ENCODE peak calls at places on chromosomes 5 and 9, in eight cellular contexts. One of them, this sample, is unnamed.

GRCh38 chr9:106035810-106036209 is 341.5 kb downstream of the TMEM38B start:
- DNase-seq in heart left ventricle: no peak
- DNase-seq in body of pancreas: no peak
- DNase-seq in fibroblast of lung: no peak
- DNase-seq in tibial nerve: no peak
- DNase-seq in GM12865: no peak
- DNase-seq in heart right ventricle: no peak
- DNase-seq in HCT116: no peak
- DNase-seq in this sample: no peak

GRCh38 chr5:102595332-102595731 is 96.5 kb upstream of the SLCO6A1 start:
- DNase-seq in HCT116: no peak
- DNase-seq in body of pancreas: no peak
- DNase-seq in GM12865: no peak
- DNase-seq in tibial nerve: no peak
- DNase-seq in heart left ventricle: no peak
- DNase-seq in fibroblast of lung: no peak
- DNase-seq in heart right ventricle: no peak
- DNase-seq in this sample: no peak

GRCh38 chr5:172688735-172689572 is 47.9 kb downstream of the NEURL1B start:
- DNase-seq in heart left ventricle: peak; percentile 61
- DNase-seq in tibial nerve: no peak
- DNase-seq in heart right ventricle: peak; percentile 53
- DNase-seq in HCT116: no peak
- DNase-seq in body of pancreas: peak; percentile 61
- DNase-seq in fibroblast of lung: no peak
- DNase-seq in GM12865: peak; percentile 24
- DNase-seq in this sample: peak; percentile 53

GRCh38 chr9:117407436-117408022 is 7.3 kb downstream of the ASTN2 start:
- DNase-seq in GM12865: no peak
- DNase-seq in body of pancreas: no peak
- DNase-seq in fibroblast of lung: no peak
- DNase-seq in heart left ventricle: no peak
- DNase-seq in heart right ventricle: no peak
- DNase-seq in tibial nerve: no peak
- DNase-seq in HCT116: no peak
- DNase-seq in this sample: no peak

GRCh38 chr5:178590141-178590923 is at the start of gene COL23A1:
- DNase-seq in heart right ventricle: peak; percentile 74
- DNase-seq in HCT116: no peak
- DNase-seq in GM12865: peak; percentile 3
- DNase-seq in body of pancreas: no peak
- DNase-seq in heart left ventricle: peak; percentile 78
- DNase-seq in fibroblast of lung: peak; percentile 58
- DNase-seq in tibial nerve: no peak
- DNase-seq in this sample: peak; percentile 82

GRCh38 chr5:96008487-96008886 is 46.8 kb upstream of the ELL2 start:
- DNase-seq in fibroblast of lung: no peak
- DNase-seq in HCT116: no peak
- DNase-seq in tibial nerve: no peak
- DNase-seq in heart right ventricle: no peak
- DNase-seq in body of pancreas: no peak
- DNase-seq in heart left ventricle: no peak
- DNase-seq in GM12865: no peak
- DNase-seq in this sample: no peak

GRCh38 chr5:111765613-111766012 is 8.6 kb upstream of the NREP start:
- DNase-seq in GM12865: no peak
- DNase-seq in heart right ventricle: no peak
- DNase-seq in heart left ventricle: no peak
- DNase-seq in fibroblast of lung: no peak
- DNase-seq in tibial nerve: no peak
- DNase-seq in body of pancreas: no peak
- DNase-seq in HCT116: no peak
- DNase-seq in this sample: no peak

GRCh38 chr5:144336191-144336590 is 165.5 kb downstream of the KCTD16 start:
- DNase-seq in GM12865: no peak
- DNase-seq in fibroblast of lung: no peak
- DNase-seq in tibial nerve: no peak
- DNase-seq in HCT116: no peak
- DNase-seq in heart right ventricle: no peak
- DNase-seq in heart left ventricle: no peak
- DNase-seq in body of pancreas: no peak
- DNase-seq in this sample: no peak

GRCh38 chr5:40841068-40841805 is at the start of gene CARD6:
- DNase-seq in GM12865: peak; percentile 54
- DNase-seq in heart right ventricle: no peak
- DNase-seq in fibroblast of lung: peak; percentile 67
- DNase-seq in tibial nerve: no peak
- DNase-seq in HCT116: no peak
- DNase-seq in body of pancreas: no peak
- DNase-seq in heart left ventricle: no peak
- DNase-seq in this sample: no peak

GRCh38 chr9:6557883-6558282 is 87.6 kb downstream of the GLDC start:
- DNase-seq in HCT116: no peak
- DNase-seq in tibial nerve: no peak
- DNase-seq in heart left ventricle: no peak
- DNase-seq in heart right ventricle: no peak
- DNase-seq in GM12865: no peak
- DNase-seq in body of pancreas: no peak
- DNase-seq in fibroblast of lung: no peak
- DNase-seq in this sample: peak; percentile 81

GRCh38 chr9:68706579-68707201 is 1.6 kb downstream of the PIP5K1B start:
- DNase-seq in heart right ventricle: no peak
- DNase-seq in tibial nerve: no peak
- DNase-seq in heart left ventricle: no peak
- DNase-seq in body of pancreas: no peak
- DNase-seq in GM12865: peak; percentile 81
- DNase-seq in fibroblast of lung: no peak
- DNase-seq in HCT116: no peak
- DNase-seq in this sample: no peak

GRCh38 chr9:132114102-132114707 is 34.5 kb upstream of the MED27 start:
- DNase-seq in fibroblast of lung: peak; percentile 59
- DNase-seq in GM12865: peak; percentile 21
- DNase-seq in tibial nerve: peak; percentile 22
- DNase-seq in body of pancreas: peak; percentile 73
- DNase-seq in HCT116: no peak
- DNase-seq in heart left ventricle: peak; percentile 55
- DNase-seq in heart right ventricle: peak; percentile 68
- DNase-seq in this sample: no peak

GRCh38 chr5:67483453-67484030 is 286.9 kb upstream of the CD180 start:
- DNase-seq in heart right ventricle: no peak
- DNase-seq in body of pancreas: no peak
- DNase-seq in GM12865: peak; percentile 26
- DNase-seq in HCT116: no peak
- DNase-seq in heart left ventricle: no peak
- DNase-seq in fibroblast of lung: no peak
- DNase-seq in tibial nerve: no peak
- DNase-seq in this sample: no peak

GRCh38 chr9:33159058-33159759 is 7.9 kb downstream of the B4GALT1 start:
- DNase-seq in heart right ventricle: peak; percentile 73
- DNase-seq in fibroblast of lung: peak; percentile 87
- DNase-seq in heart left ventricle: peak; percentile 90
- DNase-seq in HCT116: no peak
- DNase-seq in body of pancreas: peak; percentile 48
- DNase-seq in GM12865: peak; percentile 60
- DNase-seq in tibial nerve: peak; percentile 67
- DNase-seq in this sample: no peak

GRCh38 chr5:2286250-2286649 is 403.5 kb upstream of the IRX4 start:
- DNase-seq in heart left ventricle: no peak
- DNase-seq in GM12865: no peak
- DNase-seq in fibroblast of lung: no peak
- DNase-seq in heart right ventricle: no peak
- DNase-seq in HCT116: no peak
- DNase-seq in tibial nerve: no peak
- DNase-seq in body of pancreas: no peak
- DNase-seq in this sample: no peak

GRCh38 chr5:98108497-98108896 is 665.0 kb upstream of the RGMB start:
- DNase-seq in heart right ventricle: no peak
- DNase-seq in HCT116: no peak
- DNase-seq in tibial nerve: no peak
- DNase-seq in body of pancreas: no peak
- DNase-seq in heart left ventricle: no peak
- DNase-seq in fibroblast of lung: peak; percentile 94
- DNase-seq in GM12865: no peak
- DNase-seq in this sample: no peak

GRCh38 chr5:116539222-116539621 is 35.4 kb downstream of the SEMA6A start:
- DNase-seq in fibroblast of lung: no peak
- DNase-seq in heart left ventricle: no peak
- DNase-seq in heart right ventricle: no peak
- DNase-seq in body of pancreas: no peak
- DNase-seq in GM12865: no peak
- DNase-seq in tibial nerve: no peak
- DNase-seq in HCT116: no peak
- DNase-seq in this sample: no peak

GRCh38 chr5:78509145-78509865 is 139.3 kb downstream of the LHFPL2 start:
- DNase-seq in body of pancreas: no peak
- DNase-seq in tibial nerve: no peak
- DNase-seq in heart left ventricle: no peak
- DNase-seq in heart right ventricle: no peak
- DNase-seq in GM12865: no peak
- DNase-seq in HCT116: no peak
- DNase-seq in fibroblast of lung: no peak
- DNase-seq in this sample: no peak

GRCh38 chr5:88539642-88540476 is 271.2 kb upstream of the TMEM161B start:
- DNase-seq in fibroblast of lung: no peak
- DNase-seq in heart right ventricle: no peak
- DNase-seq in heart left ventricle: no peak
- DNase-seq in body of pancreas: no peak
- DNase-seq in tibial nerve: no peak
- DNase-seq in GM12865: no peak
- DNase-seq in HCT116: no peak
- DNase-seq in this sample: no peak

DNA sequence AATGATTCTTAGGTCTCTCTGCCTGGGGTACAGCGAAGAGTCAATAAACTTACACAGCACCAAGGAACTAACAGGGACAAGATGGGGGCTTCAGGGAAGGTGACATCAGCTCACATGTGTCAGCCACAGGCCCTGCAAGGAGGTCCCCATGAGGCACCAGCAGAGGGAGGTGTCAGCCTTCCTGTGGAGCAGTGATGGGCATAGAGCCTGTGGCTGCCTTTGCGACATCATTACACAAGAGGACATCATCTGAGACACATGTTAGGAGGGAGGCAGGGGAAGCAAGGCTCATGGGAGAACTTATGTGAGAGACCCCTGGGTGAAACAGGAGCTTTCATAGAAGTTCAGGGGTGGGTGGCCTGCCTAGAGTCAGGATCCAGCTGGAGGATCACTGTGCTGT is 389.6 kb downstream of the SEMA5A start:
- DNase-seq in heart right ventricle: no peak
- DNase-seq in tibial nerve: no peak
- DNase-seq in GM12865: peak; percentile 54
- DNase-seq in body of pancreas: no peak
- DNase-seq in HCT116: no peak
- DNase-seq in fibroblast of lung: peak; percentile 72
- DNase-seq in heart left ventricle: peak; percentile 14
- DNase-seq in this sample: no peak
- TF ChIP-seq CTCF in heart right ventricle: peak; percentile 39
- TF ChIP-seq CTCF in tibial nerve: peak; percentile 66
- TF ChIP-seq CTCF in GM12865: peak; percentile 48
- TF ChIP-seq CTCF in body of pancreas: no peak
- TF ChIP-seq CTCF in HCT116: no peak
- TF ChIP-seq CTCF in fibroblast of lung: peak; percentile 48
- TF ChIP-seq CTCF in heart left ventricle: peak; percentile 27
- TF ChIP-seq CTCF in this sample: no peak

GRCh38 chr9:133149130-133150015 is 14.3 kb downstream of the GBGT1 start:
- DNase-seq in HCT116: peak; percentile 89
- DNase-seq in GM12865: peak; percentile 99
- DNase-seq in fibroblast of lung: peak; percentile 83
- DNase-seq in body of pancreas: peak; percentile 93
- DNase-seq in heart left ventricle: peak; percentile 91
- DNase-seq in tibial nerve: peak; percentile 80
- DNase-seq in heart right ventricle: peak; percentile 88
- DNase-seq in this sample: peak; percentile 93
- H3K4me3 ChIP-seq in HCT116: peak overlapping the region; percentile 73
- H3K4me3 ChIP-seq in GM12865: peak overlapping the region; percentile 54
- H3K4me3 ChIP-seq in fibroblast of lung: peak overlapping the region; percentile 79
- H3K4me3 ChIP-seq in body of pancreas: no peak overlapping the region
- H3K4me3 ChIP-seq in heart left ventricle: peak overlapping the region; percentile 77
- H3K4me3 ChIP-seq in tibial nerve: peak overlapping the region; percentile 63
- H3K4me3 ChIP-seq in heart right ventricle: peak overlapping the region; percentile 79
- H3K4me3 ChIP-seq in this sample: peak overlapping the region; percentile 45

GRCh38 chr5:39201160-39201794 is 18.1 kb downstream of the FYB1 start:
- DNase-seq in heart left ventricle: no peak
- DNase-seq in HCT116: no peak
- DNase-seq in GM12865: no peak
- DNase-seq in heart right ventricle: no peak
- DNase-seq in body of pancreas: no peak
- DNase-seq in tibial nerve: no peak
- DNase-seq in fibroblast of lung: no peak
- DNase-seq in this sample: no peak
- TF ChIP-seq CTCF in heart left ventricle: no peak
- TF ChIP-seq CTCF in HCT116: peak; percentile 9
- TF ChIP-seq CTCF in GM12865: no peak
- TF ChIP-seq CTCF in heart right ventricle: no peak
- TF ChIP-seq CTCF in body of pancreas: no peak
- TF ChIP-seq CTCF in tibial nerve: no peak
- TF ChIP-seq CTCF in fibroblast of lung: no peak
- TF ChIP-seq CTCF in this sample: no peak

GRCh38 chr9:91359734-91360470 is 1.8 kb downstream of the AUH start:
- DNase-seq in fibroblast of lung: no peak
- DNase-seq in GM12865: no peak
- DNase-seq in heart right ventricle: no peak
- DNase-seq in HCT116: no peak
- DNase-seq in heart left ventricle: no peak
- DNase-seq in tibial nerve: no peak
- DNase-seq in body of pancreas: no peak
- DNase-seq in this sample: no peak

GRCh38 chr9:91364005-91364404 is 2.3 kb upstream of the AUH start:
- DNase-seq in fibroblast of lung: no peak
- DNase-seq in heart right ventricle: no peak
- DNase-seq in body of pancreas: no peak
- DNase-seq in heart left ventricle: no peak
- DNase-seq in tibial nerve: no peak
- DNase-seq in HCT116: no peak
- DNase-seq in GM12865: no peak
- DNase-seq in this sample: no peak

GRCh38 chr9:91361294-91362201 is at the start of gene AUH:
- DNase-seq in heart right ventricle: peak; percentile 90
- DNase-seq in GM12865: peak; percentile 87
- DNase-seq in body of pancreas: peak; percentile 87
- DNase-seq in HCT116: peak; percentile 40
- DNase-seq in tibial nerve: peak; percentile 67
- DNase-seq in heart left ventricle: peak; percentile 87
- DNase-seq in fibroblast of lung: peak; percentile 71
- DNase-seq in this sample: peak; percentile 90

GRCh38 chr9:91360551-91361293 is 996 bp downstream of the AUH start:
- DNase-seq in HCT116: no peak
- DNase-seq in fibroblast of lung: peak; percentile 22
- DNase-seq in body of pancreas: no peak
- DNase-seq in heart right ventricle: no peak
- DNase-seq in heart left ventricle: no peak
- DNase-seq in tibial nerve: no peak
- DNase-seq in GM12865: peak; percentile 32
- DNase-seq in this sample: no peak

DNA sequence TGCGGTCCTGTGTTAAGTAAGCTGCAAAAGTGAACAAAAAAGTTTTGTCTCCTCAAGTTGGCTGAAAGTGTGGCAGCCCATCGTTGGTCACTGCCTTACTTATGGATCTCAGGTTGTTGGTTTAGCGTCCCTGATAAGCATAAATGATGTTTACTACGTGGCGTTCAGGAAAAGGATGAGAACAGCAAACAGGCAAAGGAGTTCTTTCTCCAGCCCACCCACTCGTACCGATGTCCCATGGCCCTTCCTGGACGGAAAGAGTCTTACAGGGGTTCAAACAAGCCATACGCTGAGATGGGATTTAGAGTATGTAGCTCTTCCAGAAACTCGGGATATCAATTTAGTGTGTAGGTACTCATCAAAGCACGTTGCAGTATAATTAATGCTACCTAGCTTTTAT is 494 bp upstream of the AUH start:
- DNase-seq in GM12865: peak; percentile 4
- DNase-seq in HCT116: no peak
- DNase-seq in heart right ventricle: no peak
- DNase-seq in fibroblast of lung: no peak
- DNase-seq in body of pancreas: no peak
- DNase-seq in heart left ventricle: no peak
- DNase-seq in tibial nerve: no peak
- DNase-seq in this sample: no peak
- H3K4me3 ChIP-seq in GM12865: peak overlapping the region; percentile 44
- H3K4me3 ChIP-seq in HCT116: peak overlapping the region; percentile 73
- H3K4me3 ChIP-seq in heart right ventricle: peak overlapping the region; percentile 93
- H3K4me3 ChIP-seq in fibroblast of lung: no peak overlapping the region
- H3K4me3 ChIP-seq in body of pancreas: no peak overlapping the region
- H3K4me3 ChIP-seq in heart left ventricle: peak overlapping the region; percentile 100
- H3K4me3 ChIP-seq in tibial nerve: peak overlapping the region; percentile 89
- H3K4me3 ChIP-seq in this sample: peak overlapping the region; percentile 78

This sample was measured in BE2C.